ENCODE peak calls at places on chromosome 5, in four cellular contexts. B, G, C and T are unnamed samples.
A peak's percentile ranks its signal among the peaks of the same experiment; 100 is the strongest.

GRCh38 chr5:38535281-38535750 is 21.1 kb downstream of the LIFR start:
- DNase-seq in B (no peak), G (no peak), C (no peak), T (no peak)

GRCh38 chr5:37751227-37751626 is 88.6 kb downstream of the GDNF start:
- DNase-seq in B (peak; percentile 20), G (no peak), C (no peak), T (no peak)

GRCh38 chr5:177364159-177364962 is 6.6 kb downstream of the RGS14 start:
- DNase-seq in B (peak; percentile 24), G (no peak), C (no peak), T (no peak)

GRCh38 chr5:159469496-159470370 is 139.4 kb upstream of the IL12B start:
- DNase-seq in B (no peak), G (no peak), C (no peak), T (no peak)

GRCh38 chr5:2001300-2001699 is 118.6 kb upstream of the IRX4 start:
- DNase-seq in B (no peak), G (no peak), C (peak; percentile 47), T (no peak)

GRCh38 chr5:72125931-72126620 is 18.8 kb downstream of the MAP1B start:
- DNase-seq in B (no peak), G (no peak), C (peak; percentile 66), T (no peak)

GRCh38 chr5:61409568-61409967 is 77.5 kb downstream of the ZSWIM6 start:
- DNase-seq in B (peak; percentile 91), G (peak; percentile 6), C (peak; percentile 75), T (no peak)

GRCh38 chr5:176188085-176188484 is 50.1 kb upstream of the SIMC1 start:
- DNase-seq in B (no peak), G (no peak), C (no peak), T (no peak)

GRCh38 chr5:123099514-123100151 is 10.6 kb downstream of the PRDM6 start:
- DNase-seq in B (peak; percentile 32), G (no peak), C (peak; percentile 82), T (no peak)

GRCh38 chr5:87393331-87393730 is 19.4 kb downstream of the CCNH start:
- DNase-seq in B (peak; percentile 70), G (no peak), C (no peak), T (peak; percentile 54)

GRCh38 chr5:1390333-1390732 is 45.4 kb upstream of the CLPTM1L start:
- DNase-seq in B (no peak), G (no peak), C (no peak), T (no peak)

GRCh38 chr5:1185038-1185651 is 16.2 kb upstream of the SLC6A19 start:
- DNase-seq in B (no peak), G (no peak), C (no peak), T (no peak)

GRCh38 chr5:10036136-10036535 is 213.6 kb downstream of the ATPSCKMT start:
- DNase-seq in B (no peak), G (no peak), C (no peak), T (no peak)

GRCh38 chr5:56190500-56190899 is 42.6 kb downstream of the ANKRD55 start:
- DNase-seq in B (peak; percentile 57), G (no peak), C (no peak), T (no peak)

GRCh38 chr5:168875839-168876238 is 296.7 kb upstream of the PANK3 start:
- DNase-seq in B (peak; percentile 47), G (no peak), C (peak; percentile 69), T (no peak)

GRCh38 chr5:169581580-169582227 is 1.9 kb upstream of the SPDL1 start:
- DNase-seq in B (peak; percentile 21), G (no peak), C (peak; percentile 66), T (peak; percentile 60)